ENCODE peak calls at places on chromosomes 12 and 14, in four cellular contexts. A is GM12878, Q is NB4, R is endothelial cell of umbilical vein. I is an unnamed sample.

GRCh38 chr12:106226884-106227640 is 20.8 kb downstream of the CKAP4 start:
- DNase-seq in A (no peak), Q (peak), R (peak), I (peak)

GRCh38 chr14:67580336-67581230 is 19.5 kb downstream of the PIGH start:
- DNase-seq in A (no peak), Q (no peak), R (no peak), I (no peak)

GRCh38 chr14:92534863-92535654 is 21.5 kb downstream of the RIN3 start:
- DNase-seq in A (no peak), Q (no peak), R (no peak), I (no peak)

GRCh38 chr12:119036878-119037493 is 55.6 kb downstream of the SRRM4 start:
- DNase-seq in A (no peak), Q (peak), R (no peak), I (peak)

GRCh38 chr12:15155271-15155670 is 65.9 kb downstream of the RERG start:
- DNase-seq in A (no peak), Q (no peak), R (peak), I (no peak)

GRCh38 chr14:33734387-33734786 is 216.5 kb downstream of the EGLN3 start:
- DNase-seq in A (no peak), Q (no peak), R (peak), I (no peak)

GRCh38 chr12:30643366-30643765 is 52.3 kb downstream of the IPO8 start:
- DNase-seq in A (no peak), Q (peak), R (no peak), I (no peak)

GRCh38 chr12:82818276-82819035 is 131.8 kb downstream of the TMTC2 start:
- DNase-seq in A (no peak), Q (no peak), R (no peak), I (no peak)

GRCh38 chr12:76275511-76276093 is 72.6 kb downstream of the BBS10 start:
- DNase-seq in A (no peak), Q (peak), R (peak), I (no peak)

GRCh38 chr12:104763163-104763805 is 194.8 kb downstream of the SLC41A2 start:
- DNase-seq in A (no peak), Q (peak), R (no peak), I (no peak)

GRCh38 chr12:11810962-11811361 is 161.5 kb downstream of the ETV6 start:
- DNase-seq in A (no peak), Q (no peak), R (peak), I (no peak)

GRCh38 chr14:73452341-73453191 is 5.8 kb downstream of the NUMB start:
- DNase-seq in A (no peak), Q (peak), R (peak), I (peak)

GRCh38 chr12:95990136-95990535 is 6.0 kb downstream of the HAL start:
- DNase-seq in A (no peak), Q (no peak), R (no peak), I (no peak)

GRCh38 chr12:88393017-88393767 is 187.1 kb downstream of the KITLG start:
- DNase-seq in A (no peak), Q (peak), R (peak), I (peak)

GRCh38 chr14:52950898-52951729 is at the start of gene FERMT2:
- DNase-seq in A (no peak), Q (peak), R (peak), I (peak)

GRCh38 chr14:37598085-37598972 is 2.9 kb downstream of the TTC6 start:
- DNase-seq in A (no peak), Q (no peak), R (no peak), I (no peak)

GRCh38 chr14:34170891-34171290 is 220.0 kb upstream of the EGLN3 start:
- DNase-seq in A (no peak), Q (no peak), R (no peak), I (no peak)

GRCh38 chr12:57240069-57240921 is 10.7 kb downstream of the STAC3 start:
- DNase-seq in A (no peak), Q (peak), R (no peak), I (peak)

GRCh38 chr12:54463484-54463883 is 9.9 kb downstream of the GTSF1 start:
- DNase-seq in A (no peak), Q (no peak), R (no peak), I (no peak)

GRCh38 chr14:37585101-37585479 is 10.0 kb downstream of the FOXA1 start:
- DNase-seq in A (no peak), Q (no peak), R (no peak), I (no peak)

GRCh38 chr14:24296341-24297157 is 3.0 kb downstream of the DHRS1 start:
- DNase-seq in A (peak), Q (peak), R (peak), I (peak)

GRCh38 chr14:92511472-92512247 is 1.9 kb upstream of the RIN3 start:
- DNase-seq in A (no peak), Q (no peak), R (peak), I (peak)

GRCh38 chr14:72573725-72574426 is 320.0 kb downstream of the DPF3 start:
- DNase-seq in A (no peak), Q (no peak), R (peak), I (no peak)

GRCh38 chr12:114742363-114742762 is 58.4 kb upstream of the TBX3 start:
- DNase-seq in A (no peak), Q (no peak), R (no peak), I (no peak)

GRCh38 chr14:52791204-52792096 is at the start of gene GNPNAT1:
- DNase-seq in A (peak), Q (peak), R (peak), I (peak)

GRCh38 chr12:123022846-123023245 is 42.4 kb downstream of the ARL6IP4 start:
- DNase-seq in A (no peak), Q (no peak), R (no peak), I (no peak)

GRCh38 chr14:21734457-21735074 is 60.9 kb upstream of the OR4E1 start:
- DNase-seq in A (peak), Q (peak), R (peak), I (peak)

GRCh38 chr12:63826002-63826585 is 18.4 kb upstream of the SRGAP1 start:
- DNase-seq in A (no peak), Q (peak), R (peak), I (peak)

GRCh38 chr14:38663382-38663781 is 407.5 kb upstream of the CLEC14A start:
- DNase-seq in A (no peak), Q (no peak), R (no peak), I (no peak)

GRCh38 chr12:14239350-14239934 is 126.0 kb upstream of the ATF7IP start:
- DNase-seq in A (peak), Q (peak), R (no peak), I (no peak)

DNA sequence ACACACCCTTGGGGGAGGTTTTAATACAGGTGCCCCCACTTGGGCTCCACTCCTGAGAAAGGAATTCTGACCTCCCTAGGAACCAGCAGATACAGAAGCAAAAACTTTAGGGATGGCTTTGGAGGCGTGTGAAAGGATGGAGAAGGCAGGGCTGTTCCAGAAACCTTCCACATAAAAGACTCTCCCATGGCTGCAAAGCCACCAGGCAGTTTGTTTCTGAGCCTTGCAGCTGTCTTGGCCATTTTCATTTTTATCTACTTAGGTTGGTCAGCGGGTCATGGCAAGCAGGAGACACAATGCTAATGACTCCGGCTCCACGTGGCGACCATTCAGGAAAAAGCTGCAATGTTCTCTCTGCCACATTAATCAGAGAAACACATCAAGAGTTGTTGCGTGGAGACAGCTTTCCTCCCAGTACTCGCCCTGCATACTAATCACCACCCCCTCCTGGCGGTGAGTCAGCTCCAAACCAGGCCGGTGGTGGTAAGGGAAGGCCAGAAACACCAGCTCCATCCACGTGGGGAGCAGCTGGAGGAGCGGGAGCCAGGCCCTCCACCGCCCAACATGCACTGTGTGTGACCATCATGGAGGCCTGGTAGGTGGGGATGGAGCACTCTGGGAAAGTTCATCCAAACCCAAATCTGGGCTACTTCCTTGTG is 30.9 kb upstream of the IRF2BPL start:
- DNase-seq in A (no peak), Q (peak), R (peak), I (peak)
- TF ChIP-seq MYC in A (no peak), Q (no peak), R (peak), I (no peak)

GRCh38 chr14:30214456-30215090 is 286.9 kb upstream of the PRKD1 start:
- DNase-seq in A (peak), Q (peak), R (peak), I (peak)
- TF ChIP-seq MYC in A (no peak), Q (no peak), R (no peak), I (no peak)

GRCh38 chr14:87171161-87171560 is 821.8 kb downstream of the GALC start:
- DNase-seq in A (no peak), Q (no peak), R (no peak), I (no peak)
- TF ChIP-seq MYC in A (no peak), Q (no peak), R (no peak), I (no peak)

GRCh38 chr14:61197416-61197815 is 83.7 kb downstream of the TMEM30B start:
- DNase-seq in A (no peak), Q (no peak), R (no peak), I (no peak)
- TF ChIP-seq MYC in A (no peak), Q (no peak), R (no peak), I (no peak)

DNA sequence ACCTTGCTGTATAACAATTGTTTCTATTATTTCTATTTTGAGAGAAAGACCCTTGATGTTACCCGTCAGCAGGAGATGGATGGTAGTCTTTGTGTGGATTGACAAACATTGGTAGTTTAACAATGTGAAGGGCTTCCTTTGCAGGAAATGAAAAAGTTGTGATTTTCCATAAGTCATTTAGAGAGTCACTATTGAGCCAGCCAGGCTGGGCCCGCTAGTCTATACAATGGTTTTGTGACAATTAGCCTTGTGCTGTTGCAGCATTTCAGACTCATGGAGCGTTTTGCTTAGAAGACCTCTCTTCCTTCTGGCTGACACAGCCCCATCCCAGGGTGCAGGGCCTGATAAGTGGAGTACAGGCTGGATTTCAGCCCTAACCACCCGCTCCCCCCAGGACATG is 18.3 kb upstream of the SLC38A2 start:
- DNase-seq in A (no peak), Q (no peak), R (peak), I (no peak)
- TF ChIP-seq MYC in A (no peak), Q (no peak), R (no peak), I (no peak)

GRCh38 chr14:31207287-31207745 is 277 bp downstream of the HECTD1 start:
- DNase-seq in A (no peak), Q (no peak), R (no peak), I (no peak)

GRCh38 chr14:31207746-31208545 is at the start of gene HECTD1:
- DNase-seq in A (peak), Q (peak), R (peak), I (peak)

GRCh38 chr14:31205681-31206535 is 1.7 kb downstream of the HECTD1 start:
- DNase-seq in A (no peak), Q (peak), R (peak), I (peak)

GRCh38 chr14:31204593-31205534 is 2.7 kb downstream of the HECTD1 start:
- DNase-seq in A (no peak), Q (no peak), R (no peak), I (no peak)

DNA sequence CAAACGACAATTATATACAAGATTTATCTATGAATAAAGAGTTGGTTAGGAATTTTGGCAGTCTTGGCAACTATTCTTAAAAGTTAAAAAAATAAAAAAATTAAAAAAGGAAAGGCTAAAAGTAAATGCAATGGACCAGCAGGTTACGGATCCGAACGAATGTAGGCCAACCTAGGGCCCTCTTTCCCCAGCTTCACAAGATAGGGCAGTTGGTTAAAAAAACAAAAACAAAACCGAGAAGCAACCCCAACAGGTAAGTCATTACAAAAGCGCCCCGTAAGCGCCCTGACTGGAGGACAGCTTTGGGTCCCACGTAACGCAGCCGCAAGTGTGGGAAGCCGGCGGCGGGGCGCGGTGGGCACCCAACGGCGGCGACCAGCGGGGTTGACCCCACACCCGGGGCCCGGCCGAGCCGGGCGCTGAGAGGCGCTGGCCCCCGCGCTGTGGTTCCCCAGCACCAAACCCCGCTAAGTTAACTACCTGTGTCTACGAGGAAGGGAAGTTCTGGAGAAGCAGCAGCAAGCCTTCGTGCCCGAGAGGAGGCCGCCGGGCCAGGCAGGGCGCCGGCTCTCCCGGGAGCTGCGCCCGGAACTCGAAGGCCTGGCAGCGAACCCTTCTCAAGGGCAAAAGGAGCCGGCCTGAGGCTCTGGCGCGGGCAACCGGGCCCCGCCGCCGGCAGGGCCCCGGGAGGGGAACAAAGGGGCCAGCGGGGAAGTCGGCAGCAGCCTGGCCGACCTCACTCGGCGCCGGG is 882 bp downstream of the HECTD1 start:
- DNase-seq in A (no peak), Q (peak), R (peak), I (peak)
- TF ChIP-seq MYC in A (no peak), Q (no peak), R (no peak), I (no peak)